ENCODE peak calls at places on chromosomes 3 and 15, in four cellular contexts. B is PC-9, V is fibroblast of the aortic adventitia, S is AG10803. L is an unnamed sample.

GRCh38 chr3:30693470-30694120 is 87.2 kb downstream of the TGFBR2 start:
- DNase-seq in V (peak), S (peak), B (peak), L (no peak)

GRCh38 chr15:76988874-76989780 is 5.8 kb upstream of the PSTPIP1 start:
- DNase-seq in V (no peak), B (no peak), S (no peak), L (no peak)

GRCh38 chr3:4906107-4906621 is 73.1 kb upstream of the BHLHE40 start:
- DNase-seq in B (peak), V (peak), S (no peak), L (no peak)

GRCh38 chr3:152307829-152308474 is 39.2 kb downstream of the MBNL1 start:
- DNase-seq in V (no peak), S (no peak), B (no peak), L (no peak)

GRCh38 chr15:76285241-76285825 is 25.9 kb downstream of the ETFA start:
- DNase-seq in S (peak), V (peak), B (no peak), L (no peak)

GRCh38 chr15:80929689-80930088 is 59.9 kb downstream of the MESD start:
- DNase-seq in S (no peak), V (no peak), B (peak), L (no peak)

GRCh38 chr3:45499529-45499928 is 95.0 kb upstream of the LIMD1 start:
- DNase-seq in B (peak), V (peak), S (peak), L (no peak)

GRCh38 chr3:73028803-73029202 is 32.2 kb downstream of the PPP4R2 start:
- DNase-seq in S (no peak), B (no peak), V (no peak), L (no peak)

GRCh38 chr3:99825239-99825638 is 7.6 kb downstream of the CMSS1 start:
- DNase-seq in B (no peak), V (peak), S (no peak), L (no peak)

GRCh38 chr3:71210257-71211002 is 373.1 kb downstream of the FOXP1 start:
- DNase-seq in V (peak), S (peak), B (no peak), L (peak)

GRCh38 chr15:82197734-82198594 is 64.6 kb downstream of the EFL1 start:
- DNase-seq in B (peak), S (peak), V (peak), L (peak)

GRCh38 chr3:38549957-38550840 is 54.1 kb downstream of the EXOG start:
- DNase-seq in V (no peak), B (no peak), S (no peak), L (peak)

GRCh38 chr15:78049691-78050440 is 27.6 kb downstream of the TBC1D2B start:
- DNase-seq in B (no peak), V (peak), S (peak), L (no peak)

GRCh38 chr15:40763801-40764765 is at the start of gene GCHFR:
- DNase-seq in B (no peak), S (peak), V (peak), L (peak)

GRCh38 chr3:153313307-153313945 is 151.4 kb downstream of the RAP2B start:
- DNase-seq in B (no peak), S (peak), V (peak), L (no peak)

GRCh38 chr3:157922614-157923013 is 183.6 kb downstream of the SHOX2 start:
- DNase-seq in B (no peak), V (no peak), S (no peak), L (no peak)

GRCh38 chr3:179528786-179529185 is 33.9 kb upstream of the ACTL6A start:
- DNase-seq in S (no peak), B (no peak), V (no peak), L (no peak)

GRCh38 chr15:89367485-89368451 is 33.1 kb upstream of the POLG start:
- DNase-seq in V (no peak), S (no peak), B (no peak), L (no peak)

GRCh38 chr15:49215768-49216739 is 46.0 kb downstream of the GALK2 start:
- DNase-seq in V (no peak), B (peak), S (no peak), L (no peak)

GRCh38 chr3:125103406-125103805 is 47.6 kb upstream of the HEG1 start:
- DNase-seq in V (no peak), B (no peak), S (no peak), L (no peak)

GRCh38 chr3:155243512-155243921 is 50.0 kb downstream of the STRIT1 start:
- DNase-seq in B (no peak), S (no peak), V (peak), L (no peak)

GRCh38 chr3:59773970-59774369 is 724.1 kb upstream of the CFAP20DC start:
- DNase-seq in B (no peak), V (no peak), S (no peak), L (no peak)

GRCh38 chr3:126512026-126512425 is 5.5 kb downstream of the UROC1 start:
- DNase-seq in B (no peak), V (no peak), S (no peak), L (no peak)

GRCh38 chr3:112353365-112353764 is 20.4 kb downstream of the CD200 start:
- DNase-seq in V (no peak), S (no peak), B (no peak), L (no peak)

GRCh38 chr3:194604837-194605236 is 28.4 kb downstream of the TMEM44 start:
- DNase-seq in S (no peak), V (no peak), B (no peak), L (no peak)
- TF ChIP-seq CTCF in S (peak), V (peak), B (peak), L (no peak)

GRCh38 chr15:31461911-31462480 is 135.4 kb downstream of the KLF13 start:
- DNase-seq in S (no peak), V (no peak), B (no peak), L (peak)
- TF ChIP-seq CTCF in S (peak), V (peak), B (no peak), L (peak)

GRCh38 chr3:43869491-43869890 is 178.8 kb downstream of the ABHD5 start:
- DNase-seq in S (no peak), B (no peak), V (no peak), L (no peak)
- TF ChIP-seq CTCF in S (no peak), B (no peak), V (no peak), L (no peak)

DNA sequence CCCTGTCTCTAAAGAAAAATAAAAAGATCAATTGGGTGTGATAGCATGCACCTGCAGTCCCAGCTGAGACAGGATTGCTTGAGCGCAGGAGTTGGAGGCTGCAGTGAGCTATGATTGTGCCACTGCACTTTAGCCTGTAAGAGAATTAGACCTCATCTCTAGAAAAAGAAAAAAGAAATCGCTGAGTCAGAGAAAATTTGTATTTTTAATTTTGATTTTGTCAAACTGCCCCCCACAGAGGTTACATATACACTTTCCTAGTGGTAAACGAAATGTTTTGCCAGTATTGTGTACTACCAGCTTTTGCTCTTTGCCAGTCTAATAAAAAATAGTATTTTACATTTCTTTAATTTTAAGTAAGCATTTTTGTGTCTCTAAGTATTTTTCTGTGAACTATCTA is 5.3 kb upstream of the CRYGS start:
- DNase-seq in B (no peak), S (no peak), V (no peak), L (no peak)
- TF ChIP-seq CTCF in B (no peak), S (no peak), V (no peak), L (no peak)

GRCh38 chr3:185846041-185846440 is 21.2 kb upstream of the IGF2BP2 start:
- DNase-seq in B (no peak), S (peak), V (peak), L (no peak)

GRCh38 chr3:185843635-185844034 is 18.8 kb upstream of the IGF2BP2 start:
- DNase-seq in B (no peak), V (no peak), S (no peak), L (no peak)

GRCh38 chr3:185843126-185843525 is 18.3 kb upstream of the IGF2BP2 start:
- DNase-seq in V (no peak), B (no peak), S (no peak), L (no peak)

GRCh38 chr3:185851046-185851445 is 26.2 kb upstream of the IGF2BP2 start:
- DNase-seq in S (no peak), B (no peak), V (no peak), L (no peak)

DNA sequence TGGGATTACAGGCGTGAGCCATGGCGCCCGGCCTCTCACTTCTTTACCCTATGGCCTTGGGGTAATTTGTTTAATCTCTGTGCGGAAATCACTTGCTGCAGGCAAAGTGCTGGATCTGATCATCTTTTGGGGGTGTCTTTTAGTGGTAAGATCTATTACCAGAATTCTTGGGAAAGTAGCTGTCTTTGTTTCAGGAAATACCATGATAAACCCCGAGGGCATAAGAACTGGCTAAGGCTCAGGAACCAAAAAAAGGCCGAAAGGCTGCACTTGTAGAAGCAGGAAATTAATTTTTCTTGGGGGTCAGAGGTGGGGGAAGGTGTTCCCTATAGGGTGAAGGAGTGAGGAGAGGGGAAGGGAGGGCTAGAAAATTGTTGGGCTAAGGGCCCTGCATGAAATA is 22.7 kb upstream of the IGF2BP2 start:
- DNase-seq in S (no peak), V (no peak), B (no peak), L (no peak)
- TF ChIP-seq CTCF in S (no peak), V (no peak), B (no peak), L (no peak)

GRCh38 chr3:481680-482079 is 285.1 kb downstream of the CHL1 start:
- DNase-seq in V (no peak), S (no peak), B (no peak), L (no peak)
- TF ChIP-seq CTCF in V (no peak), S (no peak), B (no peak), L (no peak)

DNA sequence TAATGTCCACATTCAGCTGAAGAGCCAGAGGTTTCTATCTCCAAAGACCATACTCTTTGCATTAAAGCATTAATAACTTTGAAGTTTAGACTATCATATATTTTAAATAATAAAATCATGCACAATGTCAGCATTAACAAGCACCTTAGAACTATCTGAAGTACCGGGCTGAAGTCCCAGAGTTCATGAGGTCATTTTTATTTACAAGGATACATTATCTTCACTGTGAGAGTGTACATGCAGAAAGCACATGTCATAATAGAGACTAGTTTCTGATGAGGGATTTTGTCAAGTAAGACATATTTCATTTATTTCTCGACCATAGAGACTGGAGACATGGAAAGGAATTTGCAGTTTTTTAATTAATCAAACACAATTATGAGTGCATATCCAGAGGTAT is 52.4 kb upstream of the SI start:
- DNase-seq in V (no peak), S (no peak), B (no peak), L (no peak)
- TF ChIP-seq CTCF in V (no peak), S (no peak), B (no peak), L (no peak)

DNA sequence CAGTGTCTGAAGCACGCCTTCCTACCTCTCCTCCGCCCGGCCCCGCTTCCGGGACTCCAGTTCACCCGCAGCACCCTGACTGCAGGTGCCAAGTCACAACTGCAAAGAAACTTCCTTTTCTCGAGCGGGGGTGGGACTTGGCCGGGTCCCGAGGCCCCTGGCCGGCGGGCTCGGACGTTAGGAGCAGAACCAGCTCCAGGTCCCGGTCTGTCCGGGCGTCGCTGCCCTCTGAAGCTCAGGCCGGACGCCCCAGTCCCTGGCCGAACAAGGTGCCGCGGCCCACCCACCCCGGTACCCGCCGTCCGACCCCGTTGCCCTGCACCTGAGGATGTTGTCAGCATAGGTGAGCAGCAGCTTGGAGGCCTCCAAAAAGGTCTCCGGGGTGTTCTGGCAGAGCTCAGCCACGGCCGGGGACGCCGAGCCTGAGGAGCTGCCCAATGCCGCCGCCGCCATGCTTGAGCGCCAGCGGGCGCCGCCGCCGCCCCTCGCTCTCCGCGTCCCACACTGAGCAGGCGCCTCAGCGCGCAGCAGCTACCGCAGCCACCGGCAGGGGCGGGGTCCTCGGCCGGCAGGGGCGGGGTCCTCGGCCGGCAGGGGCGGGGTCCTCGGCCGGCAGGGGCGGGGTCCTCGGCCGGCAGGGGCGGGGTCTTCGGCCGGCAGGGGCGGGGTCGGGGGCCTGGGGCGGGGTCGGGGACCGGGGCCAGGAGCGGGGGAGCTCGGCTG is at the start of gene NGLY1:
- DNase-seq in S (peak), B (peak), V (peak), L (peak)
- TF ChIP-seq CTCF in S (no peak), B (no peak), V (no peak), L (peak)

DNA sequence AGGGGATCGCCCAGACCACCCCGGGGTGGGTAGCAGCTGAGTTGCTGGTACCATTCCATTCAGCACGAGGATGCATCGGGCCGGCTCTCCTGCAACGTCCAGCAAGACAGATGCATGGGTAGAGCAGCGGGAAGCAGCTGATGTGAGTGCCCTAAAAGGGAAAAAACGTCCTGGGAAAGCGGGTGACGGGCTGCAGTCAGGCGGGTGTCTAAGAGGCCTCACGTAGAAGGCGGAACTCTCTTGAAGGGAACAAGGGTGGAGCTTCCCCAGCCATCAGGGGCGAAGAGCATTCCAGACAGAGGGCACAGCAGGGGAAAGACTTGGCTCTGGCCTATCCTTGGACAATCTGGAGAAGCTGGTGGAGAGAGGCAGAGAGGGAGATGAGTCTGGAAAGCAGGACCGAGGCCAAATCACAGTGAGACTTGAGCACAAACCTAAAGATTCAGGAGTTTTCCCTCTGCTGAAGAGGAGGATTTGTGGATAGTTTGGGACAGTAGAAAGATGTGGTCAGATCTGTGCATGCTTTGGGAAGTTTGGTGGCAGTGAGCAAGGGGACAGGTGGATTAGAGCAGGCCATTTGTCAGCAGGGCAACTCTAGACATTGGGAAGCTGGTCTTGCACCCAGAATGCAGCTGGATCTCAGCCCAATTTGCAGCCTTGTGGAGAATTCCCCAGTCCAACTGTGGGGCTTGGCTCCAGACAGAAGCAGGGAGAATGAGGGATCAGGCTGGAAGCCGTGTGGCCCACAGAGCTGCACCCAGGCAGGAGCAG is 70.7 kb downstream of the SEMA5B start:
- DNase-seq in V (no peak), B (no peak), S (no peak), L (no peak)
- TF ChIP-seq CTCF in V (no peak), B (no peak), S (no peak), L (no peak)